ENCODE peak calls at places on chromosomes 3 and 15, in four cellular contexts. One of them, this sample, is unnamed.

GRCh38 chr15:90585863-90586262 is 56.1 kb downstream of the CRTC3 start:
- DNase-seq in HepG2: no peak
- DNase-seq in A549: peak; percentile 54
- DNase-seq in GM12878: no peak
- DNase-seq in this sample: no peak

GRCh38 chr15:95210436-95210981 is 979.1 kb downstream of the MCTP2 start:
- DNase-seq in GM12878: no peak
- DNase-seq in A549: no peak
- DNase-seq in HepG2: no peak
- DNase-seq in this sample: no peak

GRCh38 chr3:194075802-194076460 is 60.0 kb upstream of the HES1 start:
- DNase-seq in A549: peak; percentile 78
- DNase-seq in HepG2: peak; percentile 86
- DNase-seq in GM12878: no peak
- DNase-seq in this sample: no peak

GRCh38 chr15:58221591-58222241 is 83.5 kb downstream of the AQP9 start:
- DNase-seq in HepG2: peak; percentile 27
- DNase-seq in A549: peak; percentile 53
- DNase-seq in GM12878: no peak
- DNase-seq in this sample: peak; percentile 73

GRCh38 chr15:77409259-77410156 is 10.4 kb downstream of the PEAK1 start:
- DNase-seq in HepG2: no peak
- DNase-seq in A549: no peak
- DNase-seq in GM12878: peak; percentile 51
- DNase-seq in this sample: no peak

GRCh38 chr3:178325330-178325729 is 210.9 kb upstream of the KCNMB2 start:
- DNase-seq in A549: peak; percentile 3
- DNase-seq in GM12878: no peak
- DNase-seq in HepG2: no peak
- DNase-seq in this sample: no peak

GRCh38 chr3:134460965-134461364 is 24.8 kb downstream of the ANAPC13 start:
- DNase-seq in GM12878: no peak
- DNase-seq in HepG2: no peak
- DNase-seq in A549: no peak
- DNase-seq in this sample: no peak

GRCh38 chr15:26359855-26360254 is 413.0 kb downstream of the GABRB3 start:
- DNase-seq in GM12878: no peak
- DNase-seq in HepG2: no peak
- DNase-seq in A549: no peak
- DNase-seq in this sample: no peak

GRCh38 chr3:173983353-173983752 is 585.8 kb downstream of the NLGN1 start:
- DNase-seq in A549: no peak
- DNase-seq in GM12878: no peak
- DNase-seq in HepG2: no peak
- DNase-seq in this sample: no peak

GRCh38 chr15:80953001-80953952 is 36.3 kb downstream of the MESD start:
- DNase-seq in HepG2: no peak
- DNase-seq in A549: no peak
- DNase-seq in GM12878: no peak
- DNase-seq in this sample: no peak

GRCh38 chr15:87492321-87492720 is 764.2 kb downstream of the NTRK3 start:
- DNase-seq in GM12878: no peak
- DNase-seq in HepG2: no peak
- DNase-seq in A549: no peak
- DNase-seq in this sample: no peak

GRCh38 chr15:70854669-70854976 is 666 bp upstream of the LARP6 start:
- DNase-seq in GM12878: no peak
- DNase-seq in A549: peak; percentile 55
- DNase-seq in HepG2: no peak
- DNase-seq in this sample: no peak

DNA sequence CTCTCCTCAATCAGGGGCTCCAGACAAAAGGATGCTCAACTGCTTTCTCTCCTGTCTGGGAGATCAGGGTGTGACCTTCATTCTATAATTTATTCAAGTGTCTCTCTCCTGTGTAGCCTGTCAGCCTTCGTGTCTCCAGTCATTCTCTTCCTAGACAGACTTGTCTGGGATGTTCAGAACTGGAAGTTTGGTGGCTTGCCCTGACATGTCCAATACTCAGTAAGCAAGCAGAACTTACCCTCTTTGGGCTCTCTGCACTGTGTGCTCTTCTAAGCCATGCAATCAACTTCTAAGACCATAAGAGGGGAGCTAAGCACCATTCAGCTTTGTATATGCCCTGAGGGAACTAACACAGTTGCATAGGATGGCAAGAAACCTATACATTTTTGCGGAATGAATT is 14.1 kb downstream of the ACKR2 start:
- DNase-seq in GM12878: no peak
- DNase-seq in A549: peak; percentile 29
- DNase-seq in HepG2: no peak
- DNase-seq in this sample: no peak
- TF ChIP-seq CHD4 in GM12878: no peak
- TF ChIP-seq CHD4 in A549: no peak
- TF ChIP-seq CHD4 in HepG2: no peak
- TF ChIP-seq CHD4 in this sample: no peak

DNA sequence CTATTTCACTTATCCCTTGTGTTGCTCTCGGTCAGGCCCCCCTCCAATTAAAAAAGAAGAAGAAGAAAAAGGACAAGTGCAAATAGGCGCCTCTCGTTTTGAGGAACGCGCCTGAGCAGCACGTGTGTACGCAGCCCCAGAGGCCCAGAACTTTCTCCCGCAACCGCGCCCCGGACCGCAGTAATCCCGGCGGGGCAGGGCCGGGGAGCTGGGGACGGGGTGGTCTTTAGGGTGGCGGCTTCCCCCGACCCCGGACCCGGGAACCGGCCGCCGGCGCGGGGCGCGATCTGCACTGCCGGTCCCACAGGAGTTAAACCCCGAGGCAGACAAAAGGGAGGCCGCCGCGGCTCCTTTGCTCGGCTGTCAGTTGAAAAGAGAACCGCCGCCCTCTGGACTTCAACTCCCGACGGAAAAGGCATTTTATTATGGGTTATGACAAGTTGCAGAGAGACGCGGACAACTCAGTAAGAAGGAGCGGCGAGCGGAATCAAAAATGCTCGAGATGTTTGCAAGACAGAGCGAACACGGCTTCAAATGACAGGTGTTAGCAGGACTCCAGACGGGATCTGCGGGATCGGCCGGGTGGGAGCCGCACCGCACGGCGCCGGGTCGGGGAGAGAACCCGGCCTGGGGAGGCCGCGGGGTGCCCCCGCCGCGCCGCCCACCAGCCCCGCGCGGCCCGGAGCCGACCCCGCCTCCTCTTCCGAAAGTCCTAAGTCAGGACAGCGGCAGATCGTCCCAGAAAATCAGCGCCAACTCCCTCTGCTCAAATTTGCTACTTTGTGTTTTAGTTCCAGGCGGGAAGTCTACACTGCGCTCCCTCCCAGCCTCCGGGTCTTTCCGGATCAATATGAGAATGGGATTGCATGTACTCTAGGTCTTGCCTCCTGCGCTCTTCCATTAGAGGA is 79.0 kb downstream of the NR2F2 start:
- DNase-seq in HepG2: peak; percentile 4
- DNase-seq in GM12878: no peak
- DNase-seq in A549: no peak
- DNase-seq in this sample: peak; percentile 19
- TF ChIP-seq MYC in HepG2: no peak
- TF ChIP-seq MYC in GM12878: no peak
- TF ChIP-seq MYC in A549: no peak
- TF ChIP-seq MYC in this sample: no peak

GRCh38 chr15:68818671-68819450 is 1.8 kb downstream of the ANP32A start:
- DNase-seq in GM12878: no peak
- DNase-seq in A549: peak; percentile 67
- DNase-seq in HepG2: peak; percentile 24
- DNase-seq in this sample: peak; percentile 67
- TF ChIP-seq POLR2A in GM12878: peak; percentile 79
- TF ChIP-seq POLR2A in A549: peak; percentile 15
- TF ChIP-seq POLR2A in HepG2: no peak
- TF ChIP-seq POLR2A in this sample: peak; percentile 23

DNA sequence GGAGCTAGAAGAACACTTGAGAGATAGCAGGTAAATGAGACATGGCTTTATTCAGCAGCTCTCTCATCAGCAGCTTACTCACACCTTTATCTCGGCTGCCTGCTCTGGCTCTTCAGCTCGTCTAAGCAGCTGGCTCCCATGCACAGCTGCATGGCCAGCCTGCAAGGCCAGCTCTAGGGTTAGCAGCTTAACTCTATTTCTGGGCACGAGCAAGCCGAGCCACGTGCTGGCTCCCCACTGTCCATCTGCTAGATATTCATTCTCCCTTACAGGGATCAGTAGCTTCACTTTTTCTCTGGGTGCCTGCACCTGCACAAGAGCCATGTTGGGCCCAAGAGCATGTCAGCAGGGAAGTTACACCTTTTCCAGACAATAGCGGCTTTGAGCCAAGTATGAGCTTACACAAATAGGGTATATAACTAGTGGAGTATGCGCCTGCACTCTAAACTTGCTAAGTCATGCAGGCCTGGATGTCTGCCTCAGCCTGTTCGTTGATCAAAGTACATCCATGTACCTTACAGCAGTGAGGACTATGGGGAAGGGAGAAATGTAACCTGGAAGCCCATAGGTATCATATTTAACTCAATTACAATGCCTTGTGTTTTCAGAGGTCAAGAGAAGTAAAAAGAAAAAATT is 174.9 kb upstream of the SNTN start:
- DNase-seq in GM12878: no peak
- DNase-seq in HepG2: peak; percentile 68
- DNase-seq in A549: peak; percentile 0
- DNase-seq in this sample: no peak
- TF ChIP-seq CHD4 in GM12878: no peak
- TF ChIP-seq CHD4 in HepG2: no peak
- TF ChIP-seq CHD4 in A549: no peak
- TF ChIP-seq CHD4 in this sample: no peak

GRCh38 chr3:49456417-49456816 is 13.7 kb upstream of the DAG1 start:
- DNase-seq in GM12878: no peak
- DNase-seq in A549: no peak
- DNase-seq in HepG2: no peak
- DNase-seq in this sample: no peak
- TF ChIP-seq MYC in GM12878: no peak
- TF ChIP-seq MYC in A549: no peak
- TF ChIP-seq MYC in HepG2: no peak
- TF ChIP-seq MYC in this sample: no peak

DNA sequence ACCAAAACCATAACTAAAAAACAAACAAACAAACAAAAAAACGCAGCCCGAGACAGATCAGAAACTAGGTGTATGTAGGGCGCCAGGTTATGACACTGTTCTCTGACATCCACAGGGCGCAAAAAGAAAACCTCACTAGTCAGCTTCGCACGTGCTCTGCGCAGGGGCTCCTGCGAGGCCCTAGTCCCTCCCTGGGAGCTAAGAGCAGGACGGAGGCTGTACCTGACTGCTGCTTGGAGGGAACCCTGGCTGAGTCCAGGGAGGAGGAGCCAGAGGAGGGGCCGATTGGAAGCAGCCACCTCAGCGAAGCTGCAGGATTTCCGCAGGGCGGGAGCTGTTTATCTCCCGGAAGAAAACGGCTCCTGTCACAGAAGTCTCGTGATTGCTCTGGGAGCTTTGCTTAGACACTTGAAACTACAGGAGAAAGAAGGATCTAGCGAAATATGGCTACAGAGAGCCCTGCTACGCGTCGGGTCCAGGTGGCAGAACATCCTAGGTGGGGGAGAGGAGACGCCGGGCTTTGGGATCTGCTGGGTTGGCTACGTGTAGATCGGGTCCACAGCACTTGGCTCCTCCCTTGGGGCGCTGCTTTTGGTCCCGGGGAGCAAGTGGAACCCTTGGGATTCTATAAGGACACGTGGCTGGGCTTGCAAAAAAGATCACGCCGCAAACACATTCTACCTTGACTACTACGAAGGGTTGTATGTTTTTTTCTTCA is at the start of gene GALK2:
- DNase-seq in A549: peak; percentile 88
- DNase-seq in GM12878: no peak
- DNase-seq in HepG2: peak; percentile 84
- DNase-seq in this sample: peak; percentile 86
- TF ChIP-seq POLR2A in A549: peak; percentile 45
- TF ChIP-seq POLR2A in GM12878: peak; percentile 83
- TF ChIP-seq POLR2A in HepG2: peak; percentile 89
- TF ChIP-seq POLR2A in this sample: peak; percentile 93

GRCh38 chr3:138944842-138945645 is 1.9 kb downstream of the FOXL2 start:
- DNase-seq in GM12878: no peak
- DNase-seq in HepG2: no peak
- DNase-seq in A549: no peak
- DNase-seq in this sample: peak; percentile 42

GRCh38 chr3:138947303-138948121 is 495 bp downstream of the FOXL2NB start:
- DNase-seq in A549: no peak
- DNase-seq in GM12878: no peak
- DNase-seq in HepG2: no peak
- DNase-seq in this sample: peak; percentile 67

GRCh38 chr3:138945646-138946553 is 1.0 kb downstream of the FOXL2 start:
- DNase-seq in GM12878: no peak
- DNase-seq in HepG2: no peak
- DNase-seq in A549: peak; percentile 75
- DNase-seq in this sample: peak; percentile 55

GRCh38 chr3:138948371-138949001 is 1.5 kb downstream of the FOXL2NB start:
- DNase-seq in HepG2: no peak
- DNase-seq in GM12878: no peak
- DNase-seq in A549: no peak
- DNase-seq in this sample: no peak

DNA sequence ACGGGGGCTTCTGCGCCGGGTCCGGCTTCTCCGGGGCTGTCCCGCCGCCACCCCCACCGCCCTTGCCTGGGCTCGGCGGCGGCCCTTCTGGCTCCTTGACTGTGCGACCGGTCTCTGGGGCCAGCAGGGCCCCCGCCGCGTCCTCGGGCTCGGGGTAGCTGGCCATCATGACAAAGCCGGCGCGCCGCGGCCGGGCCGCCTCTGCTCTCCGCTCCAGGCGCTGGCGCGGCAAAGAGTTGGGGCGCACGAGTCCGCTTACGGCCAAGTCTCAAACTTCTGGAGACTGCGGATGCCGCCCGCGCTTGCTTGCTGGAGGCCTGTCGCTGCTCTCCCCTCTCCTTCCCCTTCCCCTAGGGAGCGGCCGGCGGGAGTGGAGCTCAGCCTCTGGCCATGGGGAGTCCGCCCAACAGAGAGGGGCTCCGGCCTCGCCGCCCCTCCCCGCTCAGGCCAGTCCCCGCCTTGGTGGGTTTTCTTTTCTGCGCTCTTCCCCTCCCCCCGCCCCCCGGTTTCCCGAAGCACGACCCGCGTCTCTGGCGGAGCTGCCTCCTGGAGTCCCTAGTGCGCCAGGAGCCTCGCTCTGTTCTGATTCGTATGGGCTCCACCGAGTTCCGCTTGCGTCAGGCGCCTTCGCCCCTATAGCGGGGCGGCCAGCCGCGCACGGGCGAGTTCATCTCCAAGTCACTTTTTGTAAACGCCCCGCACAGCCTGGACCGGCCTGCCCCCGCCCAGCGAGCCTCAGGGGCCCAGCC is at the start of the genes FOXL2 and FOXL2NB:
- DNase-seq in HepG2: no peak
- DNase-seq in A549: peak; percentile 67
- DNase-seq in GM12878: no peak
- DNase-seq in this sample: peak; percentile 79
- TF ChIP-seq CHD4 in HepG2: no peak
- TF ChIP-seq CHD4 in A549: no peak
- TF ChIP-seq CHD4 in GM12878: no peak
- TF ChIP-seq CHD4 in this sample: no peak

This sample was measured in K562.